ENCODE peak calls at places on chromosomes 11 and 22, in nine cellular contexts. V is GM12891, E is HepG2, O is HCT116, N is K562, F is SK-N-SH, U is GM12892, Y is stomach, B is H1. Z is an unnamed sample.

GRCh38 chr22:35301370-35301874 is 1.7 kb downstream of the TOM1 start:
- DNase-seq in V (no peak), E (peak), O (no peak), N (peak), F (no peak), U (no peak), Y (no peak), B (no peak), Z (no peak)

GRCh38 chr22:19710020-19710768 is 4.1 kb upstream of the SEPTIN5 start:
- DNase-seq in V (no peak), E (no peak), O (no peak), N (no peak), F (no peak), U (no peak), Y (no peak), B (no peak), Z (no peak)

GRCh38 chr22:43995057-43995685 is 28.9 kb upstream of the PARVB start:
- DNase-seq in V (no peak), E (no peak), O (no peak), N (no peak), F (no peak), U (no peak), Y (no peak), B (no peak), Z (no peak)

GRCh38 chr11:18844753-18845367 is 53.3 kb upstream of the PTPN5 start:
- DNase-seq in V (no peak), E (peak), O (peak), N (peak), F (peak), U (no peak), Y (no peak), B (no peak), Z (no peak)

GRCh38 chr11:64015935-64016468 is 19.7 kb upstream of the FLRT1 start:
- DNase-seq in V (no peak), E (no peak), O (no peak), N (no peak), F (no peak), U (no peak), Y (no peak), B (no peak), Z (no peak)

GRCh38 chr11:44611687-44612437 is 46.4 kb downstream of the CD82 start:
- DNase-seq in V (no peak), E (no peak), O (no peak), N (no peak), F (no peak), U (peak), Y (no peak), B (no peak), Z (no peak)

GRCh38 chr11:118194835-118195627 is 18.6 kb upstream of the SCN2B start:
- DNase-seq in V (no peak), E (peak), O (no peak), N (no peak), F (no peak), U (no peak), Y (peak), B (no peak), Z (no peak)

GRCh38 chr11:79949574-79949973 is 508.7 kb upstream of the TENM4 start:
- DNase-seq in V (no peak), E (no peak), O (no peak), N (no peak), F (no peak), U (no peak), Y (no peak), B (no peak), Z (peak)

GRCh38 chr11:123187670-123188507 is 7.2 kb downstream of the CLMP start:
- DNase-seq in V (no peak), E (no peak), O (no peak), N (no peak), F (no peak), U (no peak), Y (no peak), B (no peak), Z (no peak)

GRCh38 chr11:72100462-72100861 is 2.6 kb downstream of the LAMTOR1 start:
- DNase-seq in V (no peak), E (no peak), O (no peak), N (peak), F (no peak), U (no peak), Y (no peak), B (no peak), Z (no peak)

GRCh38 chr11:84914511-84914910 is 712.6 kb downstream of the DLG2 start:
- DNase-seq in V (no peak), E (no peak), O (no peak), N (no peak), F (no peak), U (no peak), Y (no peak), B (no peak), Z (no peak)

GRCh38 chr11:83459802-83460201 is 173.6 kb upstream of the CCDC90B start:
- DNase-seq in V (no peak), E (no peak), O (no peak), N (no peak), F (no peak), U (no peak), Y (no peak), B (no peak), Z (no peak)

GRCh38 chr11:76694664-76695063 is 24.1 kb upstream of the LRRC32 start:
- DNase-seq in V (no peak), E (no peak), O (no peak), N (no peak), F (no peak), U (no peak), Y (no peak), B (no peak), Z (no peak)

GRCh38 chr11:82863209-82863608 is 37.0 kb downstream of the PRCP start:
- DNase-seq in V (no peak), E (no peak), O (no peak), N (no peak), F (no peak), U (no peak), Y (no peak), B (no peak), Z (no peak)

GRCh38 chr22:30121988-30122387 is 41.7 kb downstream of the HORMAD2 start:
- DNase-seq in V (peak), E (no peak), O (no peak), N (no peak), F (no peak), U (no peak), Y (no peak), B (no peak), Z (no peak)

GRCh38 chr22:33803371-33803770 is 116.9 kb downstream of the LARGE1 start:
- DNase-seq in V (no peak), E (no peak), O (no peak), N (no peak), F (no peak), U (no peak), Y (no peak), B (no peak), Z (no peak)

GRCh38 chr11:62539238-62539925 is 7.2 kb downstream of the AHNAK start:
- DNase-seq in V (no peak), E (no peak), O (no peak), N (peak), F (peak), U (no peak), Y (peak), B (peak), Z (no peak)

GRCh38 chr11:112320668-112321067 is 60.0 kb upstream of the PLET1 start:
- DNase-seq in V (no peak), E (peak), O (no peak), N (peak), F (no peak), U (no peak), Y (peak), B (no peak), Z (no peak)

GRCh38 chr11:67438121-67438902 is 830 bp upstream of the PTPRCAP start:
- DNase-seq in V (peak), E (no peak), O (no peak), N (no peak), F (no peak), U (peak), Y (peak), B (no peak), Z (no peak)

GRCh38 chr11:85827768-85828639 is 17.1 kb upstream of the SYTL2 start:
- DNase-seq in V (no peak), E (no peak), O (peak), N (no peak), F (no peak), U (no peak), Y (no peak), B (no peak), Z (no peak)

GRCh38 chr11:115578275-115578674 is 74.1 kb upstream of the CADM1 start:
- DNase-seq in V (no peak), E (no peak), O (no peak), N (no peak), F (no peak), U (no peak), Y (no peak), B (no peak), Z (no peak)

GRCh38 chr11:61037694-61038093 is 64.6 kb upstream of the CD5 start:
- DNase-seq in V (no peak), E (no peak), O (no peak), N (no peak), F (no peak), U (no peak), Y (peak), B (no peak), Z (no peak)

GRCh38 chr11:45354976-45355705 is 69.0 kb upstream of the SYT13 start:
- DNase-seq in V (peak), E (no peak), O (no peak), N (peak), F (peak), U (no peak), Y (peak), B (peak), Z (peak)

GRCh38 chr11:11020747-11021149 is 162.9 kb upstream of the ZBED5 start:
- DNase-seq in V (no peak), E (no peak), O (no peak), N (peak), F (peak), U (no peak), Y (no peak), B (no peak), Z (no peak)

GRCh38 chr11:92340839-92341238 is 116.2 kb downstream of the FAT3 start:
- DNase-seq in V (no peak), E (peak), O (no peak), N (peak), F (peak), U (no peak), Y (no peak), B (peak), Z (no peak)

GRCh38 chr11:12046636-12047236 is 38.3 kb upstream of the DKK3 start:
- DNase-seq in V (no peak), E (no peak), O (no peak), N (no peak), F (no peak), U (no peak), Y (no peak), B (no peak), Z (no peak)

GRCh38 chr11:35905901-35906661 is 37.8 kb upstream of the LDLRAD3 start:
- DNase-seq in V (no peak), E (no peak), O (no peak), N (no peak), F (no peak), U (no peak), Y (no peak), B (no peak), Z (peak)

GRCh38 chr11:67732045-67732787 is 57.8 kb upstream of the ALDH3B2 start:
- DNase-seq in V (peak), E (no peak), O (peak), N (peak), F (peak), U (peak), Y (no peak), B (peak), Z (no peak)

GRCh38 chr11:47714554-47715081 is 551 bp downstream of the AGBL2 start:
- DNase-seq in V (peak), E (no peak), O (no peak), N (no peak), F (no peak), U (no peak), Y (no peak), B (no peak), Z (no peak)

GRCh38 chr11:62923634-62924411 is 2.7 kb upstream of the CHRM1 start:
- DNase-seq in V (peak), E (no peak), O (no peak), N (no peak), F (no peak), U (no peak), Y (no peak), B (peak), Z (no peak)

GRCh38 chr11:72012091-72012630 is 13.5 kb downstream of the IL18BP start:
- DNase-seq in V (no peak), E (no peak), O (no peak), N (no peak), F (no peak), U (no peak), Y (no peak), B (no peak), Z (no peak)

GRCh38 chr11:2123628-2123960 is 15.6 kb downstream of the IGF2 start:
- DNase-seq in V (no peak), E (no peak), O (no peak), N (no peak), F (no peak), U (no peak), Y (no peak), B (no peak), Z (no peak)

GRCh38 chr11:115501895-115502589 is 2.2 kb downstream of the CADM1 start:
- DNase-seq in V (no peak), E (peak), O (no peak), N (no peak), F (peak), U (no peak), Y (no peak), B (no peak), Z (no peak)

GRCh38 chr11:62445314-62445740 is 26.5 kb downstream of the SCGB1A1 start:
- DNase-seq in V (no peak), E (no peak), O (no peak), N (no peak), F (no peak), U (no peak), Y (peak), B (no peak), Z (no peak)

GRCh38 chr11:129800655-129801054 is 15.0 kb upstream of the TMEM45B start:
- DNase-seq in V (no peak), E (peak), O (no peak), N (no peak), F (no peak), U (no peak), Y (no peak), B (no peak), Z (no peak)

GRCh38 chr11:70307176-70307575 is 36.7 kb downstream of the PPFIA1 start:
- DNase-seq in V (no peak), E (no peak), O (no peak), N (no peak), F (no peak), U (no peak), Y (no peak), B (no peak), Z (no peak)

GRCh38 chr11:114036958-114037357 is 22.6 kb upstream of the ZBTB16 start:
- DNase-seq in V (no peak), E (no peak), O (no peak), N (no peak), F (no peak), U (no peak), Y (no peak), B (no peak), Z (no peak)

GRCh38 chr22:20245577-20246367 is 22.3 kb downstream of the RTN4R start:
- DNase-seq in V (no peak), E (no peak), O (no peak), N (no peak), F (no peak), U (no peak), Y (no peak), B (no peak), Z (no peak)

GRCh38 chr11:32304521-32304920 is 130.8 kb downstream of the WT1 start:
- DNase-seq in V (no peak), E (no peak), O (no peak), N (no peak), F (no peak), U (no peak), Y (no peak), B (no peak), Z (no peak)

GRCh38 chr22:36294801-36295200 is 41.9 kb downstream of the APOL1 start:
- DNase-seq in V (no peak), E (no peak), O (no peak), N (no peak), F (no peak), U (no peak), Y (no peak), B (no peak), Z (no peak)

GRCh38 chr11:102420547-102420946 is 32.0 kb downstream of the TMEM123 start:
- DNase-seq in V (no peak), E (no peak), O (no peak), N (no peak), F (no peak), U (no peak), Y (no peak), B (no peak), Z (no peak)
- TF ChIP-seq POLR2AphosphoS5 in V (no peak), E (peak), O (no peak), N (no peak), F (no peak), U (no peak), Y (no peak), B (no peak), Z (no peak)

GRCh38 chr11:125110506-125110905 is 920 bp downstream of the TMEM218 start:
- DNase-seq in V (no peak), E (no peak), O (no peak), N (no peak), F (no peak), U (no peak), Y (no peak), B (no peak), Z (no peak)

GRCh38 chr11:125110996-125111340 is 458 bp downstream of the TMEM218 start:
- DNase-seq in V (no peak), E (peak), O (no peak), N (no peak), F (peak), U (no peak), Y (no peak), B (no peak), Z (no peak)

GRCh38 chr11:125112235-125112604 is 794 bp upstream of the TMEM218 start:
- DNase-seq in V (no peak), E (no peak), O (no peak), N (no peak), F (no peak), U (no peak), Y (no peak), B (no peak), Z (no peak)

GRCh38 chr11:125114518-125114917 is 3.1 kb upstream of the TMEM218 start:
- DNase-seq in V (no peak), E (peak), O (peak), N (no peak), F (no peak), U (no peak), Y (no peak), B (peak), Z (no peak)

GRCh38 chr11:125111341-125112234 is at the start of gene TMEM218:
- DNase-seq in V (peak), E (peak), O (peak), N (peak), F (peak), U (peak), Y (peak), B (peak), Z (peak)
- TF ChIP-seq POLR2AphosphoS5 in V (peak), E (peak), O (peak), N (peak), F (peak), U (peak), Y (peak), B (peak), Z (peak)

DNA sequence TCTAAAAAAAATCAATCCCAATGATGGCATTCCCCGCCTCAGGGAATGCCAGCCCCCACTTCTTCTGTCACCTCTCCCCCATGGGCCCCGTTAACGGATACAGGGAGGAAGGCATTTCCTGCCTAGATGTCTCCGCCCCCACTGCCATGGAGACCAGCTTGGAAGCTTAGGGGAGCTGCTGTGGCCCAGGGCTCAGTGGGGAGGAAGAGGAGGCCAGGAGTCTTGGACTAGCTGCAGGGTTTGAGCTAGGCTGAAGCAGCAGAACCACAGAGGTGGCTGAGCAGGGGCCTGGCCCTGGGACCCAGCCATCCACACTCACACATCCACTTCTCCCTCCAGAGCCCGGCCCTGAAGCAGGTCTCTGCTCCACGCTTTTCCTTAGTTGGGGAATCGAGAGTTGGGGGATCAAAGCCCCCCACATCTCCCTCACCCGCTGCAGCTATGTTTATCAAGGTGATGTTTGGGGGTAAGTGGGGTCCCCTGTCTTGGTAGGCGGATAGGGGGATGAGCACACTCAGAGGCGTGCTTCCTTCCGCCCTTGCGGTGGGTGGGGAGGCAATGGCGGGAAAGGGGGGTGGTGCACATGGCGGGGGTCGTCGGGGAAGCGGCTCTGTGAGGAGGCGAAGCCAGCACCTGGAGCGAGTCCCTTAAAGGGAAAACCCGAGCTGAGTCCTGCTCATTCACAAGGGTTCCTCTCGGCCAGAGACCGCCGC is at the start of gene C22orf15:
- DNase-seq in V (no peak), E (no peak), O (no peak), N (peak), F (peak), U (no peak), Y (no peak), B (peak), Z (peak)
- TF ChIP-seq POLR2AphosphoS5 in V (no peak), E (no peak), O (no peak), N (no peak), F (no peak), U (peak), Y (no peak), B (no peak), Z (no peak)

GRCh38 chr11:110065189-110065588 is 28.0 kb upstream of the ZC3H12C start:
- DNase-seq in V (no peak), E (no peak), O (no peak), N (no peak), F (no peak), U (no peak), Y (no peak), B (no peak), Z (no peak)
- TF ChIP-seq POLR2AphosphoS5 in V (no peak), E (no peak), O (no peak), N (no peak), F (no peak), U (no peak), Y (no peak), B (no peak), Z (no peak)